ENCODE peak calls at places on chromosomes 5 and 9, in five cellular contexts. I, N, S, Y and K are unnamed samples.

GRCh38 chr5:33734541-33734940 is 157.2 kb downstream of the ADAMTS12 start:
- DNase-seq in I (peak), N (peak), S (no peak), Y (no peak), K (peak)

GRCh38 chr5:43042626-43043399 is 2.7 kb upstream of the ANXA2R start:
- DNase-seq in I (peak), N (peak), S (no peak), Y (no peak), K (peak)

GRCh38 chr9:128689820-128690683 is 1.0 kb downstream of the SET start:
- DNase-seq in I (peak), N (peak), S (no peak), Y (no peak), K (peak)

GRCh38 chr5:64632251-64632650 is 58.1 kb upstream of the SHISAL2B start:
- DNase-seq in I (peak), N (no peak), S (no peak), Y (no peak), K (no peak)

GRCh38 chr9:131038256-131039128 is 29.5 kb downstream of the LAMC3 start:
- DNase-seq in I (no peak), N (no peak), S (no peak), Y (no peak), K (no peak)

GRCh38 chr9:76717611-76718010 is 46.6 kb upstream of the PCA3 start:
- DNase-seq in I (peak), N (peak), S (no peak), Y (no peak), K (peak)

GRCh38 chr5:107553063-107553676 is 117.6 kb downstream of the EFNA5 start:
- DNase-seq in I (no peak), N (peak), S (no peak), Y (no peak), K (no peak)

GRCh38 chr9:114122628-114123027 is 23.5 kb upstream of the KIF12 start:
- DNase-seq in I (no peak), N (no peak), S (no peak), Y (no peak), K (no peak)

GRCh38 chr9:129415954-129416651 is 204.8 kb downstream of the C9orf50 start:
- DNase-seq in I (no peak), N (no peak), S (no peak), Y (no peak), K (no peak)

GRCh38 chr9:16871358-16872151 is 1.1 kb upstream of the BNC2 start:
- DNase-seq in I (peak), N (peak), S (peak), Y (peak), K (peak)

GRCh38 chr5:137566780-137567179 is 67.7 kb upstream of the SPOCK1 start:
- DNase-seq in I (no peak), N (no peak), S (no peak), Y (no peak), K (peak)

GRCh38 chr5:173717959-173718358 is 101.5 kb upstream of the BOD1 start:
- DNase-seq in I (peak), N (no peak), S (no peak), Y (no peak), K (peak)

GRCh38 chr5:91727452-91727851 is 344.3 kb upstream of the ARRDC3 start:
- DNase-seq in I (no peak), N (no peak), S (no peak), Y (no peak), K (no peak)

GRCh38 chr9:128249914-128250838 is 25.6 kb downstream of the GOLGA2 start:
- DNase-seq in I (peak), N (peak), S (peak), Y (no peak), K (peak)

GRCh38 chr5:174384509-174384947 is 339.0 kb downstream of the NSG2 start:
- DNase-seq in I (peak), N (peak), S (no peak), Y (peak), K (peak)

GRCh38 chr5:86968311-86968753 is 299.4 kb upstream of the RASA1 start:
- DNase-seq in I (peak), N (peak), S (no peak), Y (peak), K (peak)

GRCh38 chr5:40774626-40775025 is 18.9 kb upstream of the TTC33 start:
- DNase-seq in I (no peak), N (no peak), S (no peak), Y (no peak), K (peak)

GRCh38 chr5:83281658-83282057 is 189.9 kb upstream of the VCAN start:
- DNase-seq in I (peak), N (peak), S (no peak), Y (peak), K (peak)

GRCh38 chr9:94631599-94631998 is 7.7 kb downstream of the FBP1 start:
- DNase-seq in I (no peak), N (no peak), S (no peak), Y (no peak), K (no peak)

GRCh38 chr5:19001054-19001453 is 986.9 kb downstream of the CDH18 start:
- DNase-seq in I (no peak), N (no peak), S (no peak), Y (no peak), K (no peak)

GRCh38 chr5:55575815-55576583 is 41.2 kb upstream of the PLPP1 start:
- DNase-seq in I (peak), N (peak), S (no peak), Y (no peak), K (peak)

GRCh38 chr9:86573886-86574285 is 219.7 kb upstream of the TUT7 start:
- DNase-seq in I (no peak), N (peak), S (no peak), Y (no peak), K (no peak)

GRCh38 chr9:122325124-122325523 is 45.7 kb upstream of the PTGS1 start:
- DNase-seq in I (no peak), N (peak), S (no peak), Y (no peak), K (peak)

GRCh38 chr5:177124486-177124991 is 9.0 kb upstream of the NSD1 start:
- DNase-seq in I (no peak), N (no peak), S (no peak), Y (no peak), K (no peak)

GRCh38 chr5:142725231-142726187 is 39.6 kb upstream of the FGF1 start:
- DNase-seq in I (no peak), N (peak), S (no peak), Y (no peak), K (peak)

DNA sequence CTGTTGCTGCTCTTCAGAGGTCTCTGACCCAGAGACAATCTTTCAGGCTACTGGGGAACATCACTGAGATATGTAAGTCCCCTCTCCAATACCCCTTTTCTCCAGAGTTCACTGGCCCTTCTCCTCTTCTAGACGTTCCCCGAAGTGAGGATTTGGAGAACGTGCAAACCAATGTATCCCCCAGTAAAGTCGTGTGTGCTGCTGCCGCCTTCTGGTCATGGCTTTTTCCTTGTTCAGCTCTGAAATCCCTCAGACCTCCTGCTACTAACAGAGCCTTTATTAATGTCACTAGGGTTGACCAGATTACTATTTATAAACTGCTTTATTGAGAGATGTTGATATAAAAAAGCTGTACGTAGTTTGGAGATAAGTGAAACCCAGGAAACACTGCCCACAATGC is 1028.6 kb downstream of the CDH9 start:
- DNase-seq in I (no peak), N (no peak), S (no peak), Y (no peak), K (no peak)
- TF ChIP-seq CTCF in I (no peak), N (no peak), S (no peak), Y (no peak), K (no peak)

DNA sequence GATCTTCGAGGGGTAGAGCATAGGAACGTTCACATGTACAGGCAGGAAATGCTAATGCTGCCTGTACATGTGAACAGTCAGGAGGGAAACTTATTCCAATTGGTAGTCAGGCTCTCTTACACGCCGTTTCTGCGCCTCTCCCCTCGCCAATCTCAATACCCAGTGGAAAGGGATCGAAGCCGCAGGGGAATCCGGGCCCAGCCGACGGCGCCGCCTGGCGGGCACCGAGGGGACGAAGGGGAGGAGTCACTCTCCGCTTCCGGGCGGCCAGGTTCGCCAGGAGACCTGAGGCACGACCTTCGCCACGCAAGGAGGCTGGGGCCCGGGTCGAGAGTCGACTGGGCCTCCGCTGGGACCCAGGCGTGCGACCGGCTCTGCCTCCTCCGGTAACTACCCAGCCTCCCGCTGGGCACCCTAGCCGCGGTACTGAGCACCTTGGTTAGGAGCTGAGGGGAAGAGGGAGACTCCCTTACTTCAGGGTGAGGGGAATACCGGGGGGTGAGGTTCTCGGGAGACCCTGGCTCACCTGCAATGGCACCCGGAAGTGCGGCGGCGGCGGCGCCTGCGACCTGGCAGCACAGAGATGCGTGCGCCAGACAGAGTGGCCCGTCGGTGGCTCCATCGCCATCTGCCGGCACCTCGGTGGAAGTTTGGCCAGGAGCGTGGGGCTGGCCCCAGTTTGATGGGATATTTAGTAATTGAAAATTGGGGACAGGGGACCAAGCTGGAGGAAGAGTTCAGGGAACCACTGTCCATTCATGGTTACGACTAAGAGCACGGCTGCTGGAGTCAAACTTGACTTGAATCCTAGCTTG is at the start of gene PIGO:
- DNase-seq in I (peak), N (peak), S (peak), Y (no peak), K (peak)
- TF ChIP-seq CTCF in I (peak), N (peak), S (peak), Y (peak), K (peak)

GRCh38 chr9:137740311-137740710 is 121.5 kb downstream of the EHMT1 start:
- DNase-seq in I (peak), N (peak), S (no peak), Y (no peak), K (peak)
- TF ChIP-seq CTCF in I (no peak), N (no peak), S (no peak), Y (no peak), K (no peak)

DNA sequence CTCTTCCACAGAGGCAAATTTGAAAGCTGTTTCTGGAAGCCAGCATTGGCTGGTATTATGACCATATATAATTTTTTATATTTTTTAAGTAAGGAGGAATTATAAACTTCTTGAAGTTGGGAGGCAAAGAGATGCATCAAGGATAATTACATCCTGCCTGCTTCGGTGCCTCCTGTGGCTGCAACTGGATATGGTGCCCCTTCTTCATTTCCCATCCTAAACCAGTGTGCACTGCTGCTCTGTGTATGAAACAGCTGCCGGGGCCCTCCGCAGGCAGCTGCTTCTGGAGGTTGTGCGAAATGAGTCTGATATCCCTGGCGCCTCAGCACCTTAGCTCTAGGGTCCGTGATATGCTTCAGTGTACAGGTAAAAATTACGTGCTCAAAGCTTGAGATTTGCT is 304.2 kb downstream of the ENC1 start:
- DNase-seq in I (no peak), N (no peak), S (no peak), Y (no peak), K (no peak)
- TF ChIP-seq CTCF in I (no peak), N (no peak), S (peak), Y (no peak), K (peak)

GRCh38 chr5:75885849-75886596 is 168.8 kb upstream of the POC5 start:
- DNase-seq in I (no peak), N (no peak), S (no peak), Y (no peak), K (no peak)
- TF ChIP-seq CTCF in I (no peak), N (no peak), S (no peak), Y (no peak), K (no peak)

GRCh38 chr5:321726-322251 is 275 bp downstream of the AHRR start:
- DNase-seq in I (no peak), N (no peak), S (no peak), Y (no peak), K (no peak)

GRCh38 chr5:322942-323879 is 1.7 kb downstream of the AHRR start:
- DNase-seq in I (no peak), N (no peak), S (no peak), Y (no peak), K (no peak)

GRCh38 chr5:321233-321725 is at the start of gene AHRR:
- DNase-seq in I (peak), N (peak), S (no peak), Y (no peak), K (peak)

GRCh38 chr5:320524-321232 is 836 bp upstream of the AHRR start:
- DNase-seq in I (no peak), N (no peak), S (no peak), Y (no peak), K (no peak)

DNA sequence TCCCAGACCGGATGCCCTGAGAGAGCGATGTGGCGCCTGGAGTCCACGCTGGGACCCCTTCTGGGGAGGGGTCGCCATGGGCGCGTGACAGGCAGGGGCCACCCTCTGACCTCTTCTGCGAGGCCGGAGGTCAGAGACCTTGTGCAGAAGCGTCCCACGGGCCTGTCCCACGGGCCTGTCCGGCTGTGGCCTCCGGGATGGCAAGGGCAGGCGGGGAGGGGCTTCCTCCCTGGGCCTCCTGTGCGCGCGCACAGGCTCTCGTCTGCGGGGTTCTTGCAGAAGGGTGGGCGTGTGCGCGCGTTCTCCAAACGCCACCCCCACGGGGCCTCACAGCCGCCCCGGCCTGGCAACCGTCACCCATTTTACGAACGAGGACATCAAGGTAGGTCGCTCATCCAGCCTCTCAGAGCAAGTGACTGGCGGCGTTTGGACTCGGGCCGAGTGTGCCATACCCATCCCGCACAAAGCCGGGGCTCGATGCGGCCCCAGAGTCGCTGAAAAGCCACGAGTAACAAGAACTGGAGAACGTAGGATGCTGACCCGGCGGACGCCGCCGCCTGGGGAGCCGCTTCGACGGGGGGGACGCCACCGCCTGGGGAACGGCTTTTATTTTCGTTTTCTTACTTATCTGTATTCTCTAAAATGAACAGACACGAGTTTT is 897 bp downstream of the AHRR start:
- DNase-seq in I (no peak), N (peak), S (no peak), Y (no peak), K (peak)
- TF ChIP-seq CTCF in I (no peak), N (no peak), S (no peak), Y (no peak), K (no peak)